ENCODE peak calls at places on chromosomes 5 and 9, in five cellular contexts. T is omental fat pad, V is psoas muscle, Y is AG09309, C is WTC11. B is an unnamed sample.

GRCh38 chr9:3398232-3398648 is 127.6 kb downstream of the RFX3 start:
- DNase-seq in T (no peak), V (no peak), Y (no peak), C (no peak), B (no peak)

GRCh38 chr9:119788876-119789275 is 419.6 kb upstream of the BRINP1 start:
- DNase-seq in T (no peak), V (no peak), Y (no peak), C (no peak), B (no peak)

GRCh38 chr5:6827815-6828214 is 114.6 kb downstream of the TENT4A start:
- DNase-seq in T (no peak), V (no peak), Y (no peak), C (no peak), B (no peak)

GRCh38 chr5:89037090-89037489 is 154.1 kb upstream of the MEF2C start:
- DNase-seq in T (no peak), V (no peak), Y (no peak), C (no peak), B (peak; percentile 47)

GRCh38 chr5:144292029-144292428 is 121.4 kb downstream of the KCTD16 start:
- DNase-seq in T (no peak), V (no peak), Y (no peak), C (no peak), B (no peak)

GRCh38 chr5:60652206-60652605 is 47.8 kb downstream of the DEPDC1B start:
- DNase-seq in T (no peak), V (no peak), Y (peak; percentile 79), C (no peak), B (no peak)

GRCh38 chr9:134863941-134864820 is 16.4 kb upstream of the FCN2 start:
- DNase-seq in T (no peak), V (no peak), Y (no peak), C (no peak), B (no peak)

GRCh38 chr5:167898361-167899042 is 392.9 kb upstream of the WWC1 start:
- DNase-seq in T (no peak), V (no peak), Y (no peak), C (no peak), B (no peak)

GRCh38 chr5:92652735-92653134 is 928.3 kb downstream of the NR2F1-AS1 start:
- DNase-seq in T (no peak), V (no peak), Y (peak; percentile 25), C (no peak), B (no peak)

GRCh38 chr5:32714836-32715235 is 3.7 kb downstream of the NPR3 start:
- DNase-seq in T (no peak), V (no peak), Y (no peak), C (no peak), B (no peak)

GRCh38 chr9:88782931-88783451 is 208.3 kb upstream of the S1PR3 start:
- DNase-seq in T (no peak), V (no peak), Y (no peak), C (no peak), B (no peak)

GRCh38 chr5:131899686-131900085 is 45.8 kb downstream of the MEIKIN start:
- DNase-seq in T (no peak), V (no peak), Y (no peak), C (no peak), B (no peak)

GRCh38 chr9:117153021-117153420 is 261.8 kb downstream of the ASTN2 start:
- DNase-seq in T (no peak), V (no peak), Y (no peak), C (no peak), B (no peak)

GRCh38 chr9:7368410-7369292 is 430.9 kb downstream of the DMAC1 start:
- DNase-seq in T (no peak), V (no peak), Y (peak; percentile 52), C (no peak), B (no peak)

GRCh38 chr5:73450672-73451217 is 2.2 kb upstream of the FOXD1 start:
- DNase-seq in T (no peak), V (no peak), Y (no peak), C (no peak), B (peak; percentile 12)

GRCh38 chr5:155252717-155253116 is 239.2 kb downstream of the KIF4B start:
- DNase-seq in T (no peak), V (no peak), Y (no peak), C (no peak), B (no peak)

GRCh38 chr9:77648458-77649108 is 461 bp upstream of the GNA14 start:
- DNase-seq in T (no peak), V (peak; percentile 75), Y (no peak), C (peak; percentile 75), B (no peak)

DNA sequence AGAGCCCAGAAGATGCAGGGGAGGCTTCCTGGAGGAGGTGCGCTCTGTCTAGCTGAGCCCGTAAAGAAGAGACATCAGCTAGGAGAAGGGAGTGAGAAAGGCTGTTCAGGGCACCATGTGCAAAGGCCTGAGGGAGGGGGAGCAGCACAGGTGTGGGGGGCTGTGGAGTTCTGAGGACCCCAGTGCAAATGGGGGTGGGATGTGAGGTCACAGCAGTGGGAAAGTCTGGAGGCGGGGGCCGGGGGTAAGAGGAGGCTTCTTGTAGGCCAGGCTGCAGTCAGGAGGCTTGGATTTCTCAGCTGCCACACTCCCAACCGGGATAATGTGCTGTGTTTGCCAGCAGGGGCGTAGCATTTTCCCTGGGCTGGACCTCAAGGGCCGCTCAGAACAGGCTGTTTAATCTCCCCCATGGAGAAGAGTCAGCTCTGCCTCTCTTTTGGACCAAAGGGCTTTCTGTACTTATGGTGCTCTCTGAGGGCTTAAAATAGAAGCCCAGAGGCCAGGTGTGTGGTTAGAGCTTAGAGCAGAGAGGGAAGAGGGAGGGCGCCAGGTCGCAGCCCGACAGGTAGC is 5.7 kb downstream of the NEURL1B start:
- DNase-seq in T (no peak), V (no peak), Y (no peak), C (peak; percentile 62), B (no peak)
- TF ChIP-seq CTCF in T (no peak), V (peak; percentile 24), Y (peak; percentile 16), C (peak; percentile 24), B (peak; percentile 48)

DNA sequence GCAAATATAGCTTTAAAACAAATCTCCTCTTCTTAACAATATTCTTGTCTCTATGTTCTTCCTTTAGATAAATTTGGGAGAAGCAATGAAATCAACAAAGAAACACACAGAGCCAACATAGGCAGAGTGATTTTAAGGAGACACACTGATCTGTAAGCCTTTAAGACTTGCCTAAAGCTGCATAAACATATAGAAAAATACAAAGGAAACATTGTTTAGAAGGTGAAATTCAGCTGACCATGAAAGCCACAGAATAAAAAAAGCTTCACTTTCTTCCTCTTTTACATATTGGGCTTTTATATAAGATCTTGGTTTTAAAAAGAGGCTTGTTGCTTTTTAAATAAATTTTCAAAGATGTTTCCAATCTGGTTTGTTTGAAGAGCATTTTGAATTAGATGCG is 1277.5 kb downstream of the EFNA5 start:
- DNase-seq in T (no peak), V (no peak), Y (no peak), C (no peak), B (no peak)
- TF ChIP-seq CTCF in T (no peak), V (no peak), Y (no peak), C (no peak), B (no peak)

GRCh38 chr5:136106351-136106750 is 26.3 kb upstream of the SMAD5 start:
- DNase-seq in T (no peak), V (no peak), Y (no peak), C (no peak), B (no peak)
- TF ChIP-seq CTCF in T (no peak), V (no peak), Y (no peak), C (no peak), B (no peak)

DNA sequence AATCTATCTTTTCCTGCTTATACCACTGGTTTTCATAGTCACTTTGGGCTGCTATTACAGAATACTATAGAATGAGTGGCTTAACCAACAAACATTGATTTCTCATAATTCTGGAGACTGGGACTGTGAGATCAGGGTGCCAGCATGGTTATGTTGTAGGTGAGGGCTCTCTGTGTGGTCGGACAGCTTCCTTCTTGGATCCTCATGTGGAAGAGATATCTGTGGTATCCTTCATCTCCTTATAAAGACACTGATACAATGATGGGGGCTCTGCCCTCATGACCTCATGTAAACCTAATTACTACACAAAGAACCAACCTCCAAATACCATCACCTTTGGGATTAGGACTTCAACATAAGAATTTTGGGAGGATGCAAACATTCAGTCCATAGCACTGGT is 13.9 kb upstream of the PRLR start:
- DNase-seq in T (no peak), V (no peak), Y (no peak), C (no peak), B (no peak)
- TF ChIP-seq CTCF in T (no peak), V (no peak), Y (no peak), C (no peak), B (no peak)

GRCh38 chr9:121743441-121744001 is 92.1 kb downstream of the DAB2IP start:
- DNase-seq in T (no peak), V (peak; percentile 93), Y (peak; percentile 54), C (peak; percentile 69), B (peak; percentile 72)

GRCh38 chr9:121744687-121745395 is 93.4 kb downstream of the DAB2IP start:
- DNase-seq in T (no peak), V (no peak), Y (no peak), C (no peak), B (no peak)

GRCh38 chr9:121745396-121745695 is 93.9 kb downstream of the DAB2IP start:
- DNase-seq in T (no peak), V (no peak), Y (no peak), C (no peak), B (no peak)

GRCh38 chr9:121742923-121743322 is 91.5 kb downstream of the DAB2IP start:
- DNase-seq in T (no peak), V (no peak), Y (no peak), C (no peak), B (no peak)

DNA sequence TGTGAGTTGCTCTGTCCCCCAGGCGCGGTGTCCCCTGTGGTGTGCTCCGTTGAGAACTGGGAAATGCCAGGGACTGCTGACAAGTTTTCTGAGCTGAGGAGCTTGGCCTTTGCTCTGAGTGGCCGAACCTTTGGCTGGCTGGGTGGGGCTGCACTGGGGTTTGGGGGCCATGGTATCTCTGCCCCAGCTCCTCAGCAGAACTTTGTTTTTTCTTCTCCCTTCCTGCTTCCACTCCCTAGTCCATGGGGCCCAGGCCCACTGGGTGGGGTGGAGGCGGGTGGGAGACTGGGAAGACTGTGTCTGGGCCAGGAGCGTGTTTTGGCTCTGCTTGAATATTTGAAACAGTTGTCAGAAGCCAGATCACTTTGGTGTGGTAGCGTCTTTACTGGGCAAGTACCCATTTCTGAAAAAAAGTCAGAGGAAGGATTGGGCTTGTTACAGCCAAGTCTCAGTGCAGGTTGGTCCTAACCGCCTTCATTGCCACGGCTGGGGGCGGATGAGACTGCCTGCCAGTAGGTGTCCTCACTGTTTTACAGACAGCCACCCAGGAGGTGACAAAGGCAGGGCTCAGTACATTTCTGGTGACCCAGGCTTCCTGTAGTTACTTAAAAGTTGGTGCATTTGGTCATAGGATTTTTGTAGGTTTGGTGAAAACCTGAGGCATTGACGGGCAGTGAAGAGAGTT is 92.7 kb downstream of the DAB2IP start:
- DNase-seq in T (no peak), V (peak; percentile 74), Y (peak; percentile 8), C (peak; percentile 47), B (no peak)
- TF ChIP-seq CTCF in T (no peak), V (peak; percentile 60), Y (peak; percentile 39), C (no peak), B (peak; percentile 56)

DNA sequence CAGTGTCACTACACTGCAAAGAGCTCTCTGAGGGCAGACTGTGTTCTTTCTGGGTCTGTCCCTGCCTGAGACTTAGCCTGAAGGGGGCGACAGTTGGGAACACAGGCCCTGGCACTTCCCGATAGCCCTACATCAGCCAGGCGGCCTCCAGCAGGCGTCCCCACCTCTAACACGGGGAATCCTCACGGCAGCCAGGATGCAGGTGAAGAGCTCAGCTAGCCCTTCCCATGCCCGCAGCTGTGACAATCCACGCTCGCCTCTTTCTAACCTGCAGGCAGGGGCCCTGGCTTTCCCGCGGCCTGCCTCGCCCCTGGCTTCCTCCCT is 5.9 kb downstream of the MED22 start:
- DNase-seq in T (no peak), V (no peak), Y (no peak), C (peak; percentile 75), B (no peak)
- TF ChIP-seq CTCF in T (no peak), V (no peak), Y (no peak), C (no peak), B (peak; percentile 21)

GRCh38 chr9:69157751-69158466 is 16.2 kb upstream of the TJP2 start:
- DNase-seq in T (no peak), V (no peak), Y (no peak), C (no peak), B (no peak)
- TF ChIP-seq CTCF in T (no peak), V (no peak), Y (peak; percentile 33), C (no peak), B (no peak)